ENCODE peak calls at places on chromosomes 12 and 14, in nine cellular contexts. One of them, this sample, is unnamed.

GRCh38 chr12:125015680-125016310 is 22.4 kb downstream of the BRI3BP start:
- DNase-seq in choroid plexus epithelial cell: no peak
- DNase-seq in IMR-90: no peak
- DNase-seq in mesothelial cell of epicardium: no peak
- DNase-seq in psoas muscle: no peak
- DNase-seq in AG10803: no peak
- DNase-seq in fibroblast of pulmonary artery: no peak
- DNase-seq in fibroblast of mammary gland: no peak
- DNase-seq in heart left ventricle: no peak
- DNase-seq in this sample: no peak

GRCh38 chr12:100185361-100185894 is 15.2 kb upstream of the ACTR6 start:
- DNase-seq in fibroblast of pulmonary artery: no peak
- DNase-seq in choroid plexus epithelial cell: no peak
- DNase-seq in psoas muscle: no peak
- DNase-seq in mesothelial cell of epicardium: no peak
- DNase-seq in fibroblast of mammary gland: no peak
- DNase-seq in IMR-90: no peak
- DNase-seq in heart left ventricle: no peak
- DNase-seq in AG10803: peak
- DNase-seq in this sample: no peak

GRCh38 chr12:32755051-32755653 is 545 bp downstream of the YARS2 start:
- DNase-seq in fibroblast of mammary gland: peak
- DNase-seq in choroid plexus epithelial cell: peak
- DNase-seq in mesothelial cell of epicardium: peak
- DNase-seq in fibroblast of pulmonary artery: peak
- DNase-seq in heart left ventricle: peak
- DNase-seq in IMR-90: peak
- DNase-seq in psoas muscle: peak
- DNase-seq in AG10803: peak
- DNase-seq in this sample: peak

GRCh38 chr14:22434901-22435565 is 154.0 kb downstream of the DAD1 start:
- DNase-seq in IMR-90: no peak
- DNase-seq in mesothelial cell of epicardium: no peak
- DNase-seq in fibroblast of pulmonary artery: no peak
- DNase-seq in heart left ventricle: no peak
- DNase-seq in fibroblast of mammary gland: no peak
- DNase-seq in AG10803: no peak
- DNase-seq in psoas muscle: no peak
- DNase-seq in choroid plexus epithelial cell: no peak
- DNase-seq in this sample: no peak

GRCh38 chr12:57739914-57740538 is 1.5 kb upstream of the AGAP2 start:
- DNase-seq in mesothelial cell of epicardium: no peak
- DNase-seq in heart left ventricle: no peak
- DNase-seq in fibroblast of pulmonary artery: no peak
- DNase-seq in choroid plexus epithelial cell: no peak
- DNase-seq in psoas muscle: no peak
- DNase-seq in fibroblast of mammary gland: no peak
- DNase-seq in IMR-90: no peak
- DNase-seq in AG10803: no peak
- DNase-seq in this sample: no peak

GRCh38 chr14:54698501-54698900 is 131.6 kb downstream of the SAMD4A start:
- DNase-seq in choroid plexus epithelial cell: no peak
- DNase-seq in AG10803: no peak
- DNase-seq in fibroblast of pulmonary artery: no peak
- DNase-seq in psoas muscle: no peak
- DNase-seq in fibroblast of mammary gland: no peak
- DNase-seq in IMR-90: no peak
- DNase-seq in heart left ventricle: no peak
- DNase-seq in mesothelial cell of epicardium: no peak
- DNase-seq in this sample: no peak

GRCh38 chr12:25648460-25648859 is 95.4 kb upstream of the LMNTD1 start:
- DNase-seq in heart left ventricle: peak
- DNase-seq in fibroblast of pulmonary artery: peak
- DNase-seq in psoas muscle: peak
- DNase-seq in choroid plexus epithelial cell: peak
- DNase-seq in AG10803: peak
- DNase-seq in IMR-90: peak
- DNase-seq in mesothelial cell of epicardium: no peak
- DNase-seq in fibroblast of mammary gland: peak
- DNase-seq in this sample: peak

GRCh38 chr12:124883263-124883876 is 19.7 kb upstream of the SCARB1 start:
- DNase-seq in fibroblast of mammary gland: peak
- DNase-seq in AG10803: no peak
- DNase-seq in mesothelial cell of epicardium: no peak
- DNase-seq in IMR-90: peak
- DNase-seq in psoas muscle: no peak
- DNase-seq in fibroblast of pulmonary artery: no peak
- DNase-seq in choroid plexus epithelial cell: no peak
- DNase-seq in heart left ventricle: no peak
- DNase-seq in this sample: no peak

GRCh38 chr14:72763892-72764291 is 130.0 kb downstream of the DPF3 start:
- DNase-seq in mesothelial cell of epicardium: no peak
- DNase-seq in AG10803: no peak
- DNase-seq in heart left ventricle: no peak
- DNase-seq in fibroblast of pulmonary artery: no peak
- DNase-seq in fibroblast of mammary gland: no peak
- DNase-seq in IMR-90: no peak
- DNase-seq in psoas muscle: no peak
- DNase-seq in choroid plexus epithelial cell: no peak
- DNase-seq in this sample: no peak

GRCh38 chr12:28021704-28022103 is 49.2 kb upstream of the PTHLH start:
- DNase-seq in mesothelial cell of epicardium: no peak
- DNase-seq in heart left ventricle: no peak
- DNase-seq in psoas muscle: no peak
- DNase-seq in fibroblast of pulmonary artery: no peak
- DNase-seq in choroid plexus epithelial cell: no peak
- DNase-seq in AG10803: no peak
- DNase-seq in IMR-90: no peak
- DNase-seq in fibroblast of mammary gland: no peak
- DNase-seq in this sample: peak

DNA sequence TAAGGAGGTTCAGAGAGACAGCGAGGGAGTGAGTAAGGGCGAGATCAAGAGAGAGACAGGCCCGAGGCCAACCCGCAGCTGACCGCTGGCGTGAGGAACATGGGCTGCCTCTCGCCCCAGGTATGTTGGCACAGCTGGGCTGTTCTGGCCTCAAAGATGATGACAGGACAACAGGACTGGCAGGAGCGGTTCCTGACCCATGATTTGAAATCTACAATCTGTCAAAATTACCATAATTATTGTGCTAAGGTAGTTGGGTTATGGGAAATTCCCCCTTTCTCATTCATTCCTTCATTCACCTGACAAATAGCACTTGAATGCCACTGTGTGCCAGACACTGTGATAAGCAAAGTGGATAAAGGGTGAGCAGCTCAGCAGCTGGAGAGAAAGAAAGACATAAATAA is 5.1 kb upstream of the ENDOU start:
- DNase-seq in choroid plexus epithelial cell: no peak
- DNase-seq in fibroblast of mammary gland: peak
- DNase-seq in heart left ventricle: no peak
- DNase-seq in mesothelial cell of epicardium: no peak
- DNase-seq in AG10803: peak
- DNase-seq in IMR-90: peak
- DNase-seq in fibroblast of pulmonary artery: no peak
- DNase-seq in psoas muscle: peak
- DNase-seq in this sample: no peak
- TF ChIP-seq CTCF in choroid plexus epithelial cell: no peak
- TF ChIP-seq CTCF in fibroblast of mammary gland: no peak
- TF ChIP-seq CTCF in heart left ventricle: no peak
- TF ChIP-seq CTCF in mesothelial cell of epicardium: no peak
- TF ChIP-seq CTCF in AG10803: no peak
- TF ChIP-seq CTCF in IMR-90: no peak
- TF ChIP-seq CTCF in fibroblast of pulmonary artery: no peak
- TF ChIP-seq CTCF in psoas muscle: no peak
- TF ChIP-seq CTCF in this sample: no peak

GRCh38 chr14:24297190-24297964 is 2.2 kb downstream of the DHRS1 start:
- DNase-seq in mesothelial cell of epicardium: no peak
- DNase-seq in choroid plexus epithelial cell: peak
- DNase-seq in AG10803: no peak
- DNase-seq in psoas muscle: no peak
- DNase-seq in fibroblast of mammary gland: peak
- DNase-seq in fibroblast of pulmonary artery: no peak
- DNase-seq in IMR-90: peak
- DNase-seq in heart left ventricle: no peak
- DNase-seq in this sample: peak
- TF ChIP-seq CTCF in mesothelial cell of epicardium: no peak
- TF ChIP-seq CTCF in choroid plexus epithelial cell: peak
- TF ChIP-seq CTCF in AG10803: peak
- TF ChIP-seq CTCF in psoas muscle: peak
- TF ChIP-seq CTCF in fibroblast of mammary gland: peak
- TF ChIP-seq CTCF in fibroblast of pulmonary artery: peak
- TF ChIP-seq CTCF in IMR-90: peak
- TF ChIP-seq CTCF in heart left ventricle: no peak
- TF ChIP-seq CTCF in this sample: peak

DNA sequence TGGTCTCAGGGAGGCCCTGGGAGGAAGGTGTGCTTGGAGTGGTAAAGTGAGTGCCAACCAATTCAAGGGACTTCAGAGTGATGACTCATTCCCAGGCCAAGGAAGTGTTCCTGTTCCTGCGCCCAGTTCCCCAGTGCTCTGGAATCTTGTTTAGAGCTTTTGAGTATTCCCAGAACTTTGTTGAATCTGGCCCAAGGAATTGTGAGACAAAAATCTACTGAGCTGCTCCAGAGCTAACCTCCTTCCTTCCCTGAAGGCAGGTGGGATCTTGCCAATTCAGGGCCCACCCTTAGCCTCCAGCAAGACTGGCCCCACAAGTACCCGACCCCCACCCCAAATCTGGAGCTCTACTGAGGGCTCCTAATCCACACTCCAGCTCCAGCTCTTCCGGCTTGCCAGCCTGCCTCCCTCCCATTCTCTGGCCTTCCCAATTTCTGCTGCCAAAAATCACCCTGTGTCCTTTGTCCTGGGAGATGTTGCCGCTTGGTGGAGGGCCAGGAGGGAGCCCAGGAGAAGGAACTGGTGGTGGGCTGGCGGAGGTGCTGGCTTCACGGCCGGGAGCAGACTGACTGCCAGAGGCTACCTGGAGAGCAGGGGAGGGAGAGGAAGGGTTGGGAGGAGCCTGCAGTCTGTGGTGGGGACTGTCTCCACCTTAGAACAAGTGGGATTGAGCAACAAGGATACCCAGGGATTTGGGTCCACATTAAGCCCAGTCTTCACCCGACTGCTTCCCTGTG is 2.0 kb upstream of the ATN1 start:
- DNase-seq in AG10803: peak
- DNase-seq in choroid plexus epithelial cell: peak
- DNase-seq in mesothelial cell of epicardium: no peak
- DNase-seq in heart left ventricle: peak
- DNase-seq in fibroblast of mammary gland: peak
- DNase-seq in psoas muscle: peak
- DNase-seq in IMR-90: peak
- DNase-seq in fibroblast of pulmonary artery: peak
- DNase-seq in this sample: peak
- TF ChIP-seq CTCF in AG10803: no peak
- TF ChIP-seq CTCF in choroid plexus epithelial cell: no peak
- TF ChIP-seq CTCF in mesothelial cell of epicardium: no peak
- TF ChIP-seq CTCF in heart left ventricle: no peak
- TF ChIP-seq CTCF in fibroblast of mammary gland: no peak
- TF ChIP-seq CTCF in psoas muscle: no peak
- TF ChIP-seq CTCF in IMR-90: no peak
- TF ChIP-seq CTCF in fibroblast of pulmonary artery: no peak
- TF ChIP-seq CTCF in this sample: no peak

DNA sequence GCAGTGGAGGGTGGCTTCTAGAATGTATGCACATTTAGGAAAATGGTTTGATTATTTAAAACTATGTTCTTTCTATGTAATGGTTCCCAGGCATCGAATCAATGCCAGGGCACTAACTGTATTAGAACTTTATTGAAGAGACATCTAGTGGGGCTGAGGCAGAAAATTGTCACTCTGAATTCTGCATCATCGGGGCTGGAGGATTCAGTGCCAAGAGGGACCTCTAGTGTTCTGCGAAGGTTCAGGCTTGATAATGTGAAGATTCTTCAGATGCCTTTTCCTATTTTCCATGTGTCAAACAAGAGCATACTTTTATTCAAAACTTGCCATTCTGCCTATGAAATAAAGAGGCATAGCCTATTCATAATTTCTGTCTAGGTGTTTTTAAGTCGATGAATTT is 146.3 kb downstream of the CAND1 start:
- DNase-seq in fibroblast of mammary gland: peak
- DNase-seq in choroid plexus epithelial cell: peak
- DNase-seq in fibroblast of pulmonary artery: peak
- DNase-seq in AG10803: peak
- DNase-seq in IMR-90: peak
- DNase-seq in psoas muscle: no peak
- DNase-seq in mesothelial cell of epicardium: no peak
- DNase-seq in heart left ventricle: no peak
- DNase-seq in this sample: peak
- TF ChIP-seq CTCF in fibroblast of mammary gland: peak
- TF ChIP-seq CTCF in choroid plexus epithelial cell: peak
- TF ChIP-seq CTCF in fibroblast of pulmonary artery: peak
- TF ChIP-seq CTCF in AG10803: peak
- TF ChIP-seq CTCF in IMR-90: peak
- TF ChIP-seq CTCF in psoas muscle: peak
- TF ChIP-seq CTCF in mesothelial cell of epicardium: no peak
- TF ChIP-seq CTCF in heart left ventricle: no peak
- TF ChIP-seq CTCF in this sample: peak

GRCh38 chr12:499837-500458 is 40.2 kb downstream of the B4GALNT3 start:
- DNase-seq in mesothelial cell of epicardium: no peak
- DNase-seq in choroid plexus epithelial cell: no peak
- DNase-seq in IMR-90: no peak
- DNase-seq in AG10803: no peak
- DNase-seq in heart left ventricle: peak
- DNase-seq in fibroblast of mammary gland: no peak
- DNase-seq in psoas muscle: no peak
- DNase-seq in fibroblast of pulmonary artery: peak
- DNase-seq in this sample: no peak
- TF ChIP-seq CTCF in mesothelial cell of epicardium: no peak
- TF ChIP-seq CTCF in choroid plexus epithelial cell: no peak
- TF ChIP-seq CTCF in IMR-90: no peak
- TF ChIP-seq CTCF in AG10803: no peak
- TF ChIP-seq CTCF in heart left ventricle: no peak
- TF ChIP-seq CTCF in fibroblast of mammary gland: no peak
- TF ChIP-seq CTCF in psoas muscle: no peak
- TF ChIP-seq CTCF in fibroblast of pulmonary artery: peak
- TF ChIP-seq CTCF in this sample: no peak

This sample was measured in A549.